ENCODE peak calls at places on chromosomes 2 and 18, in eight cellular contexts. W is Calu3, X is amniotic stem cell, Q is non-pigmented ciliary epithelial cell, J is EH, C is posterior vena cava, I is AG08395, V is Daoy. S is an unnamed sample.

GRCh38 chr18:70044626-70045025 is 97.0 kb upstream of the CD226 start:
- DNase-seq in C (no peak), X (peak; percentile 73), J (peak; percentile 99), Q (peak; percentile 98), V (peak; percentile 86), I (peak; percentile 80), W (no peak), S (peak; percentile 36)

GRCh38 chr2:100852999-100853908 is 33.3 kb downstream of the NPAS2 start:
- DNase-seq in C (no peak), Q (no peak), I (no peak), X (no peak), V (no peak), J (no peak), W (no peak), S (no peak)

GRCh38 chr2:48131503-48132293 is 225.4 kb upstream of the FBXO11 start:
- DNase-seq in C (no peak), I (peak; percentile 39), Q (no peak), J (peak; percentile 70), V (no peak), X (no peak), W (no peak), S (no peak)

GRCh38 chr2:239312081-239312501 is 88.7 kb downstream of the HDAC4 start:
- DNase-seq in J (no peak), Q (no peak), I (no peak), C (peak; percentile 53), X (no peak), W (no peak), V (no peak), S (no peak)

GRCh38 chr18:46706968-46707367 is 49.9 kb downstream of the ST8SIA5 start:
- DNase-seq in C (no peak), X (no peak), J (peak; percentile 2), V (no peak), I (peak; percentile 19), Q (no peak), W (no peak), S (no peak)

GRCh38 chr2:215301994-215302393 is 9.9 kb upstream of the ATIC start:
- DNase-seq in C (no peak), W (no peak), I (no peak), Q (no peak), V (no peak), X (no peak), J (no peak), S (no peak)

GRCh38 chr2:211455225-211455841 is 898.9 kb downstream of the CPS1 start:
- DNase-seq in W (peak; percentile 61), C (no peak), J (peak; percentile 29), Q (peak; percentile 5), X (peak; percentile 4), I (peak; percentile 42), V (peak; percentile 46), S (peak; percentile 18)

GRCh38 chr2:201450910-201451329 is 338 bp downstream of the TRAK2 start:
- DNase-seq in X (no peak), I (peak; percentile 41), V (no peak), Q (no peak), C (no peak), J (peak; percentile 60), W (no peak), S (peak; percentile 18)

GRCh38 chr2:100281521-100282438 is 40.5 kb downstream of the LONRF2 start:
- DNase-seq in Q (no peak), J (peak; percentile 29), C (no peak), I (no peak), X (no peak), V (no peak), W (no peak), S (no peak)

GRCh38 chr18:54734059-54734458 is 94.2 kb upstream of the RAB27B start:
- DNase-seq in C (no peak), I (peak; percentile 89), X (peak; percentile 69), V (peak; percentile 72), J (peak; percentile 89), Q (peak; percentile 90), W (peak; percentile 36), S (peak; percentile 29)

GRCh38 chr2:131552886-131553285 is 25.2 kb downstream of the CCDC74A start:
- DNase-seq in C (no peak), X (no peak), J (no peak), W (no peak), I (no peak), Q (no peak), V (no peak), S (no peak)

GRCh38 chr2:98870516-98871158 is 65.4 kb downstream of the CRACDL start:
- DNase-seq in Q (no peak), J (no peak), V (no peak), I (no peak), C (no peak), X (no peak), W (no peak), S (no peak)

GRCh38 chr2:166494140-166494544 is at the start of gene SCN7A:
- DNase-seq in V (peak; percentile 8), X (no peak), Q (no peak), W (peak; percentile 8), I (no peak), J (peak; percentile 7), C (peak; percentile 76), S (no peak)

S was measured in HTR-8/SVneo.